ENCODE peak calls at places on chromosomes 2 and 18, in four cellular contexts. V is choroid plexus epithelial cell, M is neural progenitor cell, D is GM23338. F is an unnamed sample.

GRCh38 chr2:221850076-221850475 is 278.0 kb upstream of the EPHA4 start:
- DNase-seq in D (no peak), M (no peak), V (no peak), F (no peak)

GRCh38 chr18:48589797-48590519 is 51.1 kb downstream of the CTIF start:
- DNase-seq in V (no peak), D (no peak), M (no peak), F (no peak)

GRCh38 chr18:36187826-36188721 is 777 bp downstream of the MOCOS start:
- DNase-seq in D (peak), M (peak), V (no peak), F (peak)

GRCh38 chr2:168920504-168921157 is 19.5 kb downstream of the G6PC2 start:
- DNase-seq in M (peak), D (peak), V (peak), F (peak)

GRCh38 chr2:8058652-8059051 is 623.2 kb upstream of the ID2 start:
- DNase-seq in V (no peak), M (no peak), D (no peak), F (no peak)

GRCh38 chr2:225270861-225271260 is 128.6 kb upstream of the NYAP2 start:
- DNase-seq in D (peak), V (peak), M (no peak), F (peak)

GRCh38 chr2:81396417-81397019 is 1092.0 kb upstream of the LRRTM1 start:
- DNase-seq in D (peak), M (no peak), V (no peak), F (no peak)

GRCh38 chr18:12839057-12839525 is 44.9 kb downstream of the PTPN2 start:
- DNase-seq in D (no peak), V (no peak), M (no peak), F (no peak)

GRCh38 chr2:45342-46130 is 769 bp downstream of the FAM110C start:
- DNase-seq in M (peak), D (peak), V (no peak), F (no peak)

GRCh38 chr2:168278424-168278888 is 31.1 kb upstream of the STK39 start:
- DNase-seq in V (peak), M (peak), D (no peak), F (peak)

GRCh38 chr2:196278491-196278911 is 107.1 kb upstream of the STK17B start:
- DNase-seq in M (no peak), D (no peak), V (peak), F (peak)

GRCh38 chr2:95346236-95346737 is 49.1 kb downstream of the KCNIP3 start:
- DNase-seq in M (no peak), D (no peak), V (peak), F (peak)

GRCh38 chr2:210544191-210544590 is 12.2 kb upstream of the CPS1 start:
- DNase-seq in V (no peak), M (no peak), D (no peak), F (no peak)

GRCh38 chr2:12498703-12499102 is 218.0 kb upstream of the TRIB2 start:
- DNase-seq in V (peak), M (no peak), D (no peak), F (peak)

GRCh38 chr2:68251855-68252406 is 401 bp downstream of the PPP3R1 start:
- DNase-seq in V (no peak), M (peak), D (peak), F (no peak)

GRCh38 chr2:199307461-199307860 is 150.3 kb downstream of the SATB2 start:
- DNase-seq in D (no peak), M (no peak), V (no peak), F (no peak)

GRCh38 chr2:144702051-144702450 is 182.1 kb upstream of the ZEB2 start:
- DNase-seq in V (no peak), M (no peak), D (no peak), F (no peak)

GRCh38 chr2:129092871-129093385 is 774.3 kb upstream of the HS6ST1 start:
- DNase-seq in V (no peak), D (no peak), M (no peak), F (no peak)

GRCh38 chr2:233593201-233593600 is 24.2 kb upstream of the UGT1A8 start:
- DNase-seq in M (no peak), V (no peak), D (no peak), F (no peak)

GRCh38 chr2:157628532-157629415 is at the start of gene ACVR1C:
- DNase-seq in M (peak), V (peak), D (peak), F (peak)

GRCh38 chr2:36238126-36238525 is 117.5 kb upstream of the CRIM1 start:
- DNase-seq in V (no peak), M (no peak), D (no peak), F (no peak)

GRCh38 chr2:214311931-214312749 is 98.7 kb upstream of the VWC2L start:
- DNase-seq in M (no peak), V (peak), D (no peak), F (peak)

GRCh38 chr2:39494784-39495251 is 57.7 kb upstream of the MAP4K3 start:
- DNase-seq in D (peak), M (peak), V (peak), F (peak)

GRCh38 chr2:112941753-112942653 is 31.0 kb downstream of the IL37 start:
- DNase-seq in M (peak), V (peak), D (peak), F (peak)

GRCh38 chr2:238027591-238028415 is 33.0 kb upstream of the SCLY start:
- DNase-seq in M (no peak), D (no peak), V (no peak), F (no peak)

GRCh38 chr2:205471776-205472175 is 210.5 kb upstream of the NRP2 start:
- DNase-seq in D (peak), M (peak), V (no peak), F (no peak)

GRCh38 chr2:25347205-25347815 is 5.6 kb upstream of the DNMT3A start:
- DNase-seq in D (no peak), V (no peak), M (peak), F (peak)

GRCh38 chr2:208318127-208318526 is 52.1 kb downstream of the PIKFYVE start:
- DNase-seq in M (no peak), D (no peak), V (no peak), F (no peak)

GRCh38 chr18:8684577-8684976 is 20.8 kb upstream of the MTCL1 start:
- DNase-seq in D (no peak), M (no peak), V (no peak), F (no peak)

GRCh38 chr2:200640906-200641305 is 55.1 kb downstream of the AOX1 start:
- DNase-seq in D (no peak), M (no peak), V (no peak), F (no peak)

DNA sequence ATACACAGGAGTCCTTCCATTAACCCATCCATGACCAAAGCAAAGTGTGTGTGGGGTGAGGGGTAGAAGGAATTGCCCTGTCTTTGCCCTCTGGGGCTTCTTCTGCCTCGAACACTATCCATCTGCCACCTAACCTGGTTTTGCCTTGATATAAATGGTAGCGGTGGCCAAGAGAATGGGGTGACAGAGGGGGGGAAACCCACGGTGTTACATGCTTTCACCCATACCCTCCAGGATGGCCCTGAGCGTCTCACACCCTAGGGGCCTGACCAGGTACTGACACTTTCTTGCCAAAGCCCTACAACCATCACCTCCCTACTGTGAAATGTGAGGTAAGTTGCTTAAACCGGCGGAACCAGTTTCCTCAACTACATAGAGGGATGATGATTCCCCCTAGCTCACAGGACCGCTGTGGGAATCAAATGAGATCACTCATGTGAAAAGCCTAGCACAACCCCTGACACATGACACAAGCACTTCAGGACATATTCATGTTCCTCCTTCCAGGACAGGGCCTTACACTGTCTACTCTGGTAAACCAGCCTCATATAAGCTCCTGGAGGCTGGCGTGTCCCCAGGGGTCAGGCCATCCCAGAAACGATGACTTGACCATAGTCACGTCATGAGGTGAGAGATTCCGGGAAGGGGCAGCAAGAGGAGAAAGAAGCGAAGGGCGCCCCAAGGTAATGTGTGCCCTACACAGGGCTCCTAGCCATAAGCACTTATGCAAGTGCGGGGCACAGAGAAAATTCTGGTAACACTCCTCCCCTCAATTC is 49.7 kb downstream of the C2orf42 start:
- DNase-seq in M (peak), D (peak), V (peak), F (peak)
- H3K4me3 ChIP-seq in M (peak), D (peak), V (peak), F (peak)

DNA sequence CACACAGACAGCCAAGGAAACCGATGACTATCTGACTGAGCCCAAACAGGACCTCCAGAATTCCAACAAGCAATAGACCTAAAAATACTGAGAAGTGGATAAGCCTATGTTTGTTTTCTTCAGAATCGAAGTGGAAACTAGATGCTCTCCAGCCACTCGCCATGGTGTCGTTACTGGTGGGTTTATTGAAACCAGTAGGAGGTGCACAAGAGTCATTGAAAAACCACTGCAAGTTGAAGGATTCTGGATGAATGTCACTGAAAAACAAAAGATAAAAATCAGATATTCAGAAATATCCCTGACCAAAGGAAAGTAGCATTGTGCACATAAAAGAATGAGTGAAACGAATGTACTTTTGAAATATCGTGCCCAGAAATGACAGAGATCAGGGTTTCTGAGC is 15.3 kb downstream of the TM4SF20 start:
- DNase-seq in M (no peak), V (peak), D (peak), F (peak)
- TF ChIP-seq CTCF in M (peak), V (peak), D (peak), F (peak)

DNA sequence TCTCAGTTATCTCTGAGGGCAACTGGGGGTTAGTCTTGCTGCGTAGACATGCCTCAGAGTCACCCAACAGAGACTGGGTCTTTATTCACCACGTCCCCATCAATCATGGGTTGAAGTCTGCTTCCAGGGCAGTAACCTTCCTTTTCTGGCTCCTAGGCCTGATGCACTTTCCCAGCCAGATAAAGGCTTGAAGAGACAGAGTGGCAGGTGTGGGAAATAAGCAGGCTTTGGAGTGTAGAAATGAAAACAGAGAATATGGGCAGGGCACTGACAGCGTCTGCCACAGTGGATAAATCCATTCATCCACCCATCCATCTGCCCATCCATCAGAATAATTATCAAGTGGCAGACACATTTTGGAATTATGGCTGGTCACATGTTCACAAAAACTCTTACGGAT is 134.0 kb upstream of the LGALSL start:
- DNase-seq in D (no peak), V (no peak), M (no peak), F (no peak)
- H3K4me3 ChIP-seq in D (no peak), V (no peak), M (no peak), F (no peak)

GRCh38 chr2:54903736-54904554 is 146.3 kb downstream of the RTN4 start:
- DNase-seq in V (peak), M (no peak), D (no peak), F (peak)

GRCh38 chr2:54907663-54908062 is 142.6 kb downstream of the RTN4 start:
- DNase-seq in M (no peak), V (no peak), D (no peak), F (no peak)

GRCh38 chr2:54902763-54903162 is 147.5 kb downstream of the RTN4 start:
- DNase-seq in V (no peak), M (no peak), D (no peak), F (no peak)

GRCh38 chr2:54906711-54907110 is 143.5 kb downstream of the RTN4 start:
- DNase-seq in V (no peak), D (peak), M (no peak), F (no peak)

GRCh38 chr2:54904836-54905235 is 145.4 kb downstream of the RTN4 start:
- DNase-seq in D (no peak), V (no peak), M (no peak), F (no peak)
- TF ChIP-seq CTCF in D (no peak), V (no peak), M (no peak), F (no peak)

GRCh38 chr18:76487782-76488181 is 7.3 kb downstream of the ZNF516 start:
- DNase-seq in V (no peak), M (peak), D (peak), F (no peak)

GRCh38 chr18:76490040-76490439 is 5.0 kb downstream of the ZNF516 start:
- DNase-seq in V (no peak), D (no peak), M (no peak), F (no peak)

GRCh38 chr18:76490701-76491171 is 4.3 kb downstream of the ZNF516 start:
- DNase-seq in V (no peak), D (peak), M (peak), F (peak)

GRCh38 chr18:76488190-76488589 is 6.9 kb downstream of the ZNF516 start:
- DNase-seq in V (peak), M (no peak), D (peak), F (peak)

DNA sequence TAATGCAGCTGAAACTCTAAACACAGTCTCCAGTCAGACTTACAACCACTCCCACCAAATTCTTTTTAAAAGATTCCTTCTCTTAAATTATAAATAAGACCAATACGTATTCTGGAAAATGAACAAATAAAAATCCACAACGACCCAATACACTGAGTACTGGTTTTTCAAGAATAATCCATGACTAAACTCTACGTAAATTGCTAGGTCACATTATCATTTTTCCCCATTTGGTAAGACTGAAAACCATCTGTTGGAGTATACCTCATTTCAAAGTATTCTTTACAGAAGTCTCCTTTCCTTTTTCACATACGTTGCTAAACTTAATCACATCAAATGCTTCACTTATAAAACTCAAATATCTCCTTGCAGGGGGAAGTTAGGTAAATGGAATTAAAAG is 6.0 kb downstream of the ZNF516 start:
- DNase-seq in M (no peak), V (no peak), D (no peak), F (peak)
- H3K4me3 ChIP-seq in M (peak), V (no peak), D (no peak), F (no peak)

DNA sequence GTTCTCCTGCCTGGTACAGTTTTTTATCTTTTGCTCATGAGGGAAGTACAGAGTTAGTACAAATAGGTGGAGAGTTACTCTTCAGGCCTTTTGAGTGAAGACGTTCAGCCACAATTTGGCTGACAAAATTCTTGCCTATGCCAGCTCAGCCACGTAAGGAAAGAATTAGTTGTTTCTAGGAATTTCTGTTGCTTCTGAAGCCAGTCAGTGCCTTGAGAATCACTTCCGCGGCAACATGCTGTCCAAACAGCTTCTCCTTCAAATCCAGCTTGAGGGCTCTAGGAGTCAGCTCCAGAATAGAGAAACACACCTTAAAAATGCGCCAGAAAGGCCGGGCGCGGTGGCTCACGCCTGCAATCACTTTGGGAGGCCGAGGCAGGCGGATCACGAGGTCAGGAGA is 27.5 kb downstream of the M1AP start:
- DNase-seq in M (no peak), V (no peak), D (no peak), F (peak)
- TF ChIP-seq CTCF in M (no peak), V (no peak), D (no peak), F (no peak)

DNA sequence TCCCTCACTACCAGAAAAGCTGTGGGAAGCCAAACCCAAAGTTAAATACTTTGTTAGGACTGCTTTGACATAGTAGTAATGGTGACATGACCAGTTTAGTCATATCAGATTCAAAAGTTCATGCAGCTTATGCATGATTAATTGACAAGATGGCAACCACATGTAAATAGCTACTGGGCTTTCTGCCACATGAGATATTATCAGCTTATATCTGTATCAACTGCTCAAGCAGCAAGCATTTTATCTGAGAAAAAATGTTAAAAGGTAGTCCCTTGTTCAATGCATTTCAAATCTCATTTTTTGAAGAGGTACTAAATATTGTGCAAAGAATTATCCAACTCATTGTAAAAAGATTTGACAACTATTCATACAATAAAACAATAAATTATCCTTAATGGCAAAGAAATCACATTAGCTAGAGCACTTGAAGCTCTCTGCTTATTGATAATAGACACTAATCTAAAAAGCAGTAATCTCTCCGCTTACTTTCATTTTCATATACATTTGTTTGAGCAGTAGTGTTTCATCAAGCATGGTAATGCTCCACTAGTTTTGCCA is 993.6 kb upstream of the NXPH2 start:
- DNase-seq in M (no peak), V (no peak), D (no peak), F (no peak)
- H3K4me3 ChIP-seq in M (no peak), V (no peak), D (no peak), F (no peak)

GRCh38 chr2:231613655-231614558 is 21.2 kb downstream of the TEX44 start:
- DNase-seq in V (peak), D (peak), M (peak), F (peak)
- TF ChIP-seq CTCF in V (no peak), D (peak), M (peak), F (no peak)

GRCh38 chr2:179180242-179180641 is 84.4 kb downstream of the SESTD1 start:
- DNase-seq in D (peak), M (peak), V (peak), F (no peak)
- H3K4me3 ChIP-seq in D (no peak), M (no peak), V (no peak), F (no peak)